ENCODE peak calls at places on chromosomes 7 and 10, in six cellular contexts. S is H9, H is fibroblast of lung, Y is trophoblast cell, Z is GM23338, E is neural progenitor cell. B is an unnamed sample.

GRCh38 chr10:131199646-131200045 is 111.9 kb downstream of the TCERG1L start:
- DNase-seq in Z (no peak), H (no peak), S (peak; percentile 24), E (peak; percentile 36), Y (no peak), B (no peak)

GRCh38 chr10:44173558-44173894 is 211.4 kb downstream of the CXCL12 start:
- DNase-seq in Y (no peak), S (no peak), H (peak; percentile 6), Z (no peak), E (no peak), B (peak; percentile 51)

GRCh38 chr7:142873281-142873784 is 12.2 kb downstream of the TRPV6 start:
- DNase-seq in Y (peak; percentile 41), Z (peak; percentile 64), S (peak; percentile 70), H (no peak), E (peak; percentile 26), B (no peak)

GRCh38 chr7:38368191-38368605 is 94.8 kb upstream of the TARP start:
- DNase-seq in E (peak; percentile 82), S (peak; percentile 95), H (peak; percentile 49), Y (peak; percentile 85), Z (peak; percentile 93), B (peak; percentile 30)

GRCh38 chr10:88186335-88186734 is 322.9 kb downstream of the PTEN start:
- DNase-seq in Z (no peak), H (peak; percentile 79), S (no peak), Y (no peak), E (no peak), B (peak; percentile 63)

GRCh38 chr7:97119747-97120146 is 2.2 kb downstream of the SDHAF3 start:
- DNase-seq in Z (no peak), S (no peak), E (no peak), H (no peak), Y (no peak), B (no peak)

GRCh38 chr7:102974366-102975236 is 61.8 kb downstream of the LRRC17 start:
- DNase-seq in E (no peak), S (peak; percentile 41), Z (peak; percentile 69), Y (no peak), H (no peak), B (no peak)

GRCh38 chr7:140214075-140214684 is 37.4 kb upstream of the KDM7A start:
- DNase-seq in Y (peak; percentile 37), H (peak; percentile 27), Z (no peak), S (no peak), E (no peak), B (peak; percentile 75)

GRCh38 chr7:96870201-96870600 is 135.2 kb upstream of the DLX6 start:
- DNase-seq in H (peak; percentile 1), S (no peak), E (no peak), Y (peak; percentile 69), Z (no peak), B (no peak)

GRCh38 chr7:46011501-46011900 is 90.4 kb upstream of the IGFBP3 start:
- DNase-seq in Y (no peak), S (no peak), E (no peak), H (no peak), Z (no peak), B (no peak)

GRCh38 chr10:76285012-76285411 is 853.6 kb downstream of the LRMDA start:
- DNase-seq in Y (peak; percentile 16), E (no peak), S (no peak), H (peak; percentile 89), Z (no peak), B (peak; percentile 93)

GRCh38 chr10:29804025-29804852 is 169.5 kb upstream of the SVIL start:
- DNase-seq in Z (no peak), Y (peak; percentile 63), H (peak; percentile 95), S (no peak), E (no peak), B (peak; percentile 87)

GRCh38 chr10:50991496-50992355 is 82.6 kb upstream of the PRKG1 start:
- DNase-seq in H (peak; percentile 84), E (peak; percentile 58), Z (peak; percentile 55), S (peak; percentile 43), Y (no peak), B (no peak)

GRCh38 chr10:99784025-99784730 is 1.7 kb downstream of the ABCC2 start:
- DNase-seq in H (peak; percentile 90), E (no peak), Y (peak; percentile 65), Z (no peak), S (no peak), B (peak; percentile 83)

GRCh38 chr7:134690614-134691504 is 44.2 kb downstream of the BPGM start:
- DNase-seq in Z (no peak), E (no peak), S (no peak), H (no peak), Y (peak; percentile 79), B (peak; percentile 85)

GRCh38 chr10:59606551-59606961 is 103.1 kb downstream of the SLC16A9 start:
- DNase-seq in H (peak; percentile 66), Z (no peak), E (no peak), Y (no peak), S (no peak), B (peak; percentile 35)

GRCh38 chr7:140639366-140640053 is 1.1 kb downstream of the DENND2A start:
- DNase-seq in S (no peak), Y (peak; percentile 67), Z (peak; percentile 51), E (peak; percentile 49), H (peak; percentile 71), B (peak; percentile 95)

GRCh38 chr7:77940647-77941046 is 142.1 kb downstream of the PHTF2 start:
- DNase-seq in E (peak; percentile 48), Y (peak; percentile 66), Z (peak; percentile 64), S (no peak), H (peak; percentile 62), B (peak; percentile 6)

GRCh38 chr10:8544057-8544380 is 489.5 kb downstream of the GATA3 start:
- DNase-seq in E (no peak), Z (no peak), H (no peak), S (no peak), Y (peak; percentile 97), B (no peak)

GRCh38 chr10:89702121-89702480 is 711 bp downstream of the KIF20B start:
- DNase-seq in Y (no peak), E (peak; percentile 8), H (peak; percentile 22), S (no peak), Z (peak; percentile 6), B (no peak)

GRCh38 chr10:97690138-97690537 is 3.1 kb upstream of the AVPI1 start:
- DNase-seq in H (no peak), Z (no peak), S (no peak), E (no peak), Y (no peak), B (no peak)

GRCh38 chr7:132876576-132876975 is 205.3 kb downstream of the CHCHD3 start:
- DNase-seq in Y (no peak), E (no peak), H (no peak), Z (no peak), S (no peak), B (no peak)

GRCh38 chr7:45971171-45971570 is 50.1 kb upstream of the IGFBP3 start:
- DNase-seq in E (no peak), Z (no peak), H (no peak), S (no peak), Y (no peak), B (no peak)

GRCh38 chr10:454860-455259 is 234.6 kb downstream of the DIP2C start:
- DNase-seq in S (no peak), Z (no peak), Y (peak; percentile 94), E (no peak), H (peak; percentile 85), B (peak; percentile 93)

GRCh38 chr7:70712942-70713341 is 419.0 kb upstream of the GALNT17 start:
- DNase-seq in Z (no peak), E (no peak), H (no peak), S (no peak), Y (no peak), B (no peak)

GRCh38 chr10:3775671-3776551 is 9.1 kb downstream of the KLF6 start:
- DNase-seq in S (peak; percentile 71), Y (peak; percentile 78), E (peak; percentile 63), Z (peak; percentile 75), H (peak; percentile 82), B (peak; percentile 66)

GRCh38 chr10:15455456-15455855 is 84.4 kb upstream of the FAM171A1 start:
- DNase-seq in Y (no peak), H (no peak), S (no peak), Z (no peak), E (no peak), B (no peak)

GRCh38 chr10:536935-537334 is 152.5 kb downstream of the DIP2C start:
- DNase-seq in E (no peak), S (no peak), H (no peak), Y (no peak), Z (no peak), B (no peak)

GRCh38 chr7:124840435-124840834 is 74.8 kb upstream of the GPR37 start:
- DNase-seq in S (no peak), Z (peak; percentile 43), H (peak; percentile 35), E (no peak), Y (peak; percentile 63), B (no peak)

GRCh38 chr7:31051598-31052503 is at the start of gene ADCYAP1R1:
- DNase-seq in H (no peak), Y (no peak), S (peak; percentile 84), Z (peak; percentile 85), E (peak; percentile 84), B (no peak)

GRCh38 chr7:31054608-31055273 is 2.6 kb downstream of the ADCYAP1R1 start:
- DNase-seq in Y (no peak), H (no peak), Z (no peak), E (no peak), S (no peak), B (no peak)

GRCh38 chr7:31052841-31053601 is 913 bp downstream of the ADCYAP1R1 start:
- DNase-seq in S (no peak), E (peak; percentile 45), Z (peak; percentile 50), H (no peak), Y (no peak), B (no peak)

GRCh38 chr7:31053986-31054385 is 1.9 kb downstream of the ADCYAP1R1 start:
- DNase-seq in E (no peak), Z (no peak), S (no peak), Y (no peak), H (no peak), B (no peak)

GRCh38 chr7:31052504-31052840 is 364 bp downstream of the ADCYAP1R1 start:
- DNase-seq in H (no peak), Y (no peak), Z (no peak), S (no peak), E (no peak), B (no peak)
- H3K27me3 ChIP-seq in H (peaks cover 23% of the 10 kb centered on the region), Y (peaks cover 42% of the 10 kb centered on the region), Z (peaks cover 31% of the 10 kb centered on the region), S (peaks cover 10% of the 10 kb centered on the region), E (peaks cover 100% of the 10 kb centered on the region), B (peaks cover 47% of the 10 kb centered on the region)

GRCh38 chr10:103554488-103555320 is 61.2 kb downstream of the NEURL1 start:
- DNase-seq in Z (peak; percentile 83), Y (peak; percentile 56), H (peak; percentile 62), S (peak; percentile 54), E (peak; percentile 76), B (peak; percentile 55)
- H3K4me2 ChIP-seq in Z (peak overlapping the region; percentile 83), Y (peak overlapping the region; percentile 68), H (peak overlapping the region; percentile 64), S (peak overlapping the region; percentile 70), E (peak overlapping the region; percentile 98), B (peak overlapping the region; percentile 72)

GRCh38 chr10:19826712-19827111 is 10.5 kb downstream of the PLXDC2 start:
- DNase-seq in E (no peak), H (peak; percentile 72), Z (no peak), S (no peak), Y (peak; percentile 20), B (no peak)
- H3K27ac ChIP-seq in E (no peak overlapping the region), H (no peak overlapping the region), Z (no peak overlapping the region), S (no peak overlapping the region), Y (no peak overlapping the region), B (no peak overlapping the region)

DNA sequence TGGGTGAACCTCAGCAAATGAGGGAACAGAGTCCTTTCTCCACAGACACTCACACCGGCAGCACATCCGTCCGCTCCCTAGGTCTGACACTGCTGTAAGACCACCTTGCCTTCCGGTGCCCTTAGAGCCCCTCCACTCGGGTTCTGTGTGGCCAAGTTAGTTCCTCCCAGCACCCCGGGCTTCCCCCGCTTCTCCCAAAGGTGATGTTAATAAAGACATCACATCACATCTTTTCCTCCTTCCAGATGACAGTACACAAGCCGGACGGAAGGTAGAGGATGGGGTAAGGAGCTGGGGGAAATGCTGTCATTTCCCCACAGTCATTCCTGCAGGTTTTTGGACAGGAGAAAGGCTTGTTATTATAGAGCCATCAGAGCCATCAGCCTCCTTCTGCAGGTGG is 42.3 kb downstream of the OAT start:
- DNase-seq in Z (no peak), H (no peak), E (no peak), Y (no peak), S (no peak), B (no peak)
- H3K27me3 ChIP-seq in Z (no peaks in the 10 kb centered on the region), H (peaks cover 3% of the 10 kb centered on the region), E (no peaks in the 10 kb centered on the region), Y (no peaks in the 10 kb centered on the region), S (no peaks in the 10 kb centered on the region), B (peaks cover 34% of the 10 kb centered on the region)